ENCODE peak calls at places on chromosomes 5 and 9, in ten cellular contexts. A is left ventricle myocardium inferior; R is adrenal gland; V is naive thymus-derived CD4-positive, alpha-beta T cell; T is dorsolateral prefrontal cortex; G is RWPE1; U is lower lobe of right lung; S is right atrium auricular region; K is SJSA1; N is CD8-positive, alpha-beta T cell. Q is an unnamed sample.

GRCh38 chr5:84564311-84564710 is 179.6 kb upstream of the EDIL3 start:
- DNase-seq in A (no peak), R (no peak), V (no peak), T (no peak), G (no peak), U (no peak), S (no peak), K (peak; percentile 44), N (no peak), Q (no peak)

GRCh38 chr5:126849101-126849678 is 72.3 kb downstream of the LMNB1 start:
- DNase-seq in A (no peak), R (peak; percentile 46), V (no peak), T (no peak), G (no peak), U (no peak), S (no peak), K (no peak), N (no peak), Q (peak; percentile 63)

GRCh38 chr9:27151693-27152397 is 42.8 kb downstream of the TEK start:
- DNase-seq in A (no peak), R (peak; percentile 13), V (no peak), T (no peak), G (peak; percentile 38), U (no peak), S (no peak), K (peak; percentile 62), N (no peak), Q (no peak)

GRCh38 chr5:16169550-16169949 is 10.0 kb downstream of the MARCHF11 start:
- DNase-seq in A (no peak), R (no peak), V (no peak), T (no peak), G (no peak), U (no peak), S (no peak), K (no peak), N (no peak), Q (no peak)

GRCh38 chr5:123503299-123503698 is 8.7 kb upstream of the CSNK1G3 start:
- DNase-seq in A (no peak), R (no peak), V (no peak), T (no peak), G (no peak), U (no peak), S (no peak), K (no peak), N (no peak), Q (no peak)

GRCh38 chr5:36870399-36871040 is 6.0 kb upstream of the NIPBL start:
- DNase-seq in A (no peak), R (no peak), V (peak; percentile 78), T (no peak), G (peak; percentile 69), U (no peak), S (no peak), K (peak; percentile 46), N (no peak), Q (no peak)

GRCh38 chr5:54570923-54571322 is 53.4 kb downstream of the SNX18 start:
- DNase-seq in A (peak; percentile 30), R (peak; percentile 12), V (no peak), T (no peak), G (peak; percentile 13), U (no peak), S (no peak), K (no peak), N (no peak), Q (no peak)

GRCh38 chr9:93633492-93634221 is 57.3 kb downstream of the PHF2 start:
- DNase-seq in A (no peak), R (no peak), V (no peak), T (peak; percentile 30), G (no peak), U (no peak), S (peak; percentile 28), K (no peak), N (no peak), Q (no peak)

GRCh38 chr5:149445343-149445738 is 66.2 kb upstream of the IL17B start:
- DNase-seq in A (no peak), R (no peak), V (no peak), T (no peak), G (no peak), U (no peak), S (no peak), K (no peak), N (no peak), Q (no peak)
- H3K27ac ChIP-seq in A (peak overlapping the region; percentile 91), R (peak overlapping the region; percentile 55), V (no peak overlapping the region), T (no peak overlapping the region), G (peak overlapping the region; percentile 74), U (peak overlapping the region; percentile 60), S (peak overlapping the region; percentile 62), K (peak overlapping the region; percentile 75), N (no peak overlapping the region), Q (peak overlapping the region; percentile 16)

GRCh38 chr9:97349400-97349799 is 41.9 kb downstream of the CCDC180 start:
- DNase-seq in A (no peak), R (no peak), V (no peak), T (no peak), G (no peak), U (no peak), S (no peak), K (no peak), N (no peak), Q (no peak)

GRCh38 chr9:97359147-97359546 is 51.7 kb downstream of the CCDC180 start:
- DNase-seq in A (no peak), R (no peak), V (no peak), T (no peak), G (no peak), U (no peak), S (no peak), K (no peak), N (no peak), Q (no peak)

GRCh38 chr9:97357056-97357455 is 49.6 kb downstream of the CCDC180 start:
- DNase-seq in A (no peak), R (no peak), V (no peak), T (no peak), G (no peak), U (no peak), S (no peak), K (no peak), N (no peak), Q (no peak)

GRCh38 chr9:97354637-97355036 is 47.2 kb downstream of the CCDC180 start:
- DNase-seq in A (no peak), R (no peak), V (no peak), T (no peak), G (no peak), U (no peak), S (no peak), K (no peak), N (no peak), Q (no peak)
- H3K27ac ChIP-seq in A (no peak overlapping the region), R (no peak overlapping the region), V (no peak overlapping the region), T (no peak overlapping the region), G (no peak overlapping the region), U (no peak overlapping the region), S (no peak overlapping the region), K (no peak overlapping the region), N (no peak overlapping the region), Q (no peak overlapping the region)

GRCh38 chr5:172435362-172436077 is 18.8 kb downstream of the SH3PXD2B start:
- DNase-seq in A (peak; percentile 9), R (no peak), V (no peak), T (no peak), G (no peak), U (no peak), S (no peak), K (no peak), N (no peak), Q (no peak)

GRCh38 chr5:172437445-172438303 is 16.7 kb downstream of the SH3PXD2B start:
- DNase-seq in A (peak; percentile 63), R (peak; percentile 97), V (no peak), T (no peak), G (peak; percentile 83), U (peak; percentile 76), S (peak; percentile 91), K (peak; percentile 76), N (no peak), Q (peak; percentile 68)

GRCh38 chr5:172436078-172436873 is 18.0 kb downstream of the SH3PXD2B start:
- DNase-seq in A (peak; percentile 13), R (no peak), V (no peak), T (no peak), G (no peak), U (no peak), S (no peak), K (no peak), N (no peak), Q (no peak)

GRCh38 chr5:172438304-172438652 is 16.0 kb downstream of the SH3PXD2B start:
- DNase-seq in A (peak; percentile 7), R (peak; percentile 64), V (no peak), T (no peak), G (no peak), U (no peak), S (no peak), K (no peak), N (no peak), Q (no peak)

DNA sequence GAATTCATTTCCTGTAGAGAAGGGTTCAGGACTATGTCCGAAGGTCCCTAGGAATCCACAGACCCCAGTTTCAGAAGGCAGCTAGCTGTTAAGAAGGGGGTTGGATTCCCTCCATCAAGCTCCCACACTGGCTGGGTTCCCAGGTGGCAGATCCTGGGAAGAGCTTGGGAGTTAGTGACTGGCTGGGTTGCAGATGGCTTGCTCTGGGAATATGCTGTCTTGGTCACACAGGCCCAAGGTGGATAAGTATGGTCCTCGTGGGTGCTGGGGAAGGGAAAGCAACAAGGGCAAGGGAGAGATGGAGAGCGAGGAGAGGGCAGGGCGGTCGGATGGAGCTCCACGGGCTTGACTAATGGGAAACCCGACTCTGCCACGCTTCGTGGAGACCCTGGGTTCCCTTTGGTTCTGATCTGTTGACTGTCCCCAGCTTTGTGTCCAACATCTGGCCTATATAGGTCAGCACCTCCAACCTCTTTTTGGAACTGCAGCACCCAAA is 17.4 kb downstream of the SH3PXD2B start:
- DNase-seq in A (peak; percentile 13), R (no peak), V (no peak), T (no peak), G (no peak), U (no peak), S (no peak), K (no peak), N (no peak), Q (no peak)
- H3K27ac ChIP-seq in A (peak overlapping the region; percentile 52), R (peak overlapping the region; percentile 90), V (no peak overlapping the region), T (peak overlapping the region; percentile 88), G (peak overlapping the region; percentile 63), U (no peak overlapping the region), S (peak overlapping the region; percentile 71), K (no peak overlapping the region), N (no peak overlapping the region), Q (no peak overlapping the region)

GRCh38 chr5:10728679-10729078 is 32.4 kb downstream of the DAP start:
- DNase-seq in A (no peak), R (no peak), V (no peak), T (no peak), G (no peak), U (no peak), S (no peak), K (no peak), N (no peak), Q (no peak)

GRCh38 chr5:10724799-10725507 is 36.1 kb downstream of the DAP start:
- DNase-seq in A (peak; percentile 65), R (peak; percentile 68), V (no peak), T (no peak), G (peak; percentile 89), U (no peak), S (peak; percentile 80), K (peak; percentile 96), N (no peak), Q (no peak)

GRCh38 chr5:10726913-10727517 is 34.0 kb downstream of the DAP start:
- DNase-seq in A (no peak), R (no peak), V (no peak), T (no peak), G (no peak), U (no peak), S (no peak), K (peak; percentile 19), N (no peak), Q (no peak)

GRCh38 chr5:10725636-10726035 is 35.4 kb downstream of the DAP start:
- DNase-seq in A (no peak), R (no peak), V (no peak), T (no peak), G (no peak), U (no peak), S (no peak), K (no peak), N (no peak), Q (no peak)

DNA sequence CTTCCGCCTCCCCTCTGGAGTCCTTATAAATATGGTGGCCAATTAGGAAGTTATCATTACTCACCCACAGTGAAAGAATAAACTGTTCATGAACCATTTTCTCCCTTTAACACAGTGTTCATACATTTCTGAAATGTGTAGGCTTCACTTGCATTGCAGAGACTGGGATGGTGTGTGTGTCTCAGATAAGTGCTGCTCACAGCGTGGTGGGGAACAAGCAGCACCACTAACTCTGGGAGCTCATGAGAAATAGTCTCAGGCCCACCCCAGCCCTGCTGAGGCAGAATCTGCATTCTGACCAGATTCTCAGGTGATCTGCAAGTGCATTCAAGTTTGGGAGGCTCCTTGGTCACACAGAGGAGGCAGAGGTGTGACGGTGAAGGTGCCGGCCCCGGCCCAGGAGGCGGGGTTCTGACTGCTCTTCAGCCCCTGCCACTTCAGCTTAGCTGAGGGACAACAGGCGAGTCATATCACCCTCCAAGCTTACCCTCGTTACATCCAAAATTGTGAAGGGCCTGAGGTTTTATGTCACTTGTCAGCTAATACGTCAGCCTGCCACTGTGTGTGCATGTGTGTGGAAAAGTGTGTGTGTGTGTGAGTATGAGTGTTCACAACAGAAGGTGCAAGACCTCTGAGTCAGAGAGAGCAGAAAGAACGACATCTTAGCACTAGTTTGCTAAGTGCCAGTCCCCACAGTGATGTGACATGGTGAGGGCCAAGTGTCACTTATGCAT is 34.7 kb downstream of the DAP start:
- DNase-seq in A (no peak), R (peak; percentile 47), V (no peak), T (no peak), G (no peak), U (no peak), S (no peak), K (peak; percentile 27), N (no peak), Q (no peak)
- H3K27ac ChIP-seq in A (peak overlapping the region; percentile 82), R (peak overlapping the region; percentile 84), V (no peak overlapping the region), T (no peak overlapping the region), G (peak overlapping the region; percentile 15), U (no peak overlapping the region), S (peak overlapping the region; percentile 79), K (peak overlapping the region; percentile 76), N (no peak overlapping the region), Q (no peak overlapping the region)

Q was measured in right lobe of liver.